ENCODE peak calls at places on chromosomes 3 and 15, in five cellular contexts. P, Z, E, M and S are unnamed samples.

GRCh38 chr3:108133858-108134554 is 43.2 kb upstream of the CD47 start:
- DNase-seq in P (no peak), Z (no peak), E (no peak), M (no peak), S (no peak)

GRCh38 chr15:67821784-67822451 is 3.4 kb upstream of the SKOR1 start:
- DNase-seq in P (no peak), Z (no peak), E (peak; percentile 74), M (no peak), S (no peak)

GRCh38 chr3:99781761-99782160 is 35.9 kb upstream of the CMSS1 start:
- DNase-seq in P (no peak), Z (no peak), E (no peak), M (no peak), S (no peak)

GRCh38 chr15:29952245-29952644 is 130.0 kb upstream of the TJP1 start:
- DNase-seq in P (no peak), Z (no peak), E (peak; percentile 30), M (no peak), S (no peak)

GRCh38 chr15:77784361-77785292 is 151.9 kb upstream of the LINGO1 start:
- DNase-seq in P (peak; percentile 14), Z (peak; percentile 72), E (peak; percentile 62), M (no peak), S (peak; percentile 81)

GRCh38 chr3:19598870-19599269 is 335.1 kb downstream of the EFHB start:
- DNase-seq in P (no peak), Z (no peak), E (no peak), M (peak; percentile 38), S (no peak)

GRCh38 chr3:156211583-156211982 is 91.2 kb downstream of the KCNAB1 start:
- DNase-seq in P (no peak), Z (no peak), E (no peak), M (no peak), S (no peak)

GRCh38 chr15:51861557-51862350 is 32.3 kb downstream of the TMOD3 start:
- DNase-seq in P (no peak), Z (no peak), E (no peak), M (no peak), S (no peak)

GRCh38 chr3:1232276-1232675 is 139.5 kb downstream of the CNTN6 start:
- DNase-seq in P (no peak), Z (no peak), E (no peak), M (no peak), S (no peak)

GRCh38 chr15:51969728-51970127 is 1.9 kb downstream of the LEO1 start:
- DNase-seq in P (no peak), Z (no peak), E (no peak), M (no peak), S (no peak)

GRCh38 chr15:61633951-61634350 is 404.8 kb upstream of the RORA start:
- DNase-seq in P (no peak), Z (no peak), E (no peak), M (no peak), S (no peak)

GRCh38 chr3:106534206-106534605 is 665.4 kb upstream of the CBLB start:
- DNase-seq in P (no peak), Z (no peak), E (no peak), M (no peak), S (no peak)

GRCh38 chr15:43527802-43528541 is 10.6 kb downstream of the MAP1A start:
- DNase-seq in P (no peak), Z (peak; percentile 2), E (no peak), M (no peak), S (no peak)

GRCh38 chr3:134846943-134847342 is 51.9 kb downstream of the EPHB1 start:
- DNase-seq in P (peak; percentile 80), Z (no peak), E (no peak), M (no peak), S (no peak)

DNA sequence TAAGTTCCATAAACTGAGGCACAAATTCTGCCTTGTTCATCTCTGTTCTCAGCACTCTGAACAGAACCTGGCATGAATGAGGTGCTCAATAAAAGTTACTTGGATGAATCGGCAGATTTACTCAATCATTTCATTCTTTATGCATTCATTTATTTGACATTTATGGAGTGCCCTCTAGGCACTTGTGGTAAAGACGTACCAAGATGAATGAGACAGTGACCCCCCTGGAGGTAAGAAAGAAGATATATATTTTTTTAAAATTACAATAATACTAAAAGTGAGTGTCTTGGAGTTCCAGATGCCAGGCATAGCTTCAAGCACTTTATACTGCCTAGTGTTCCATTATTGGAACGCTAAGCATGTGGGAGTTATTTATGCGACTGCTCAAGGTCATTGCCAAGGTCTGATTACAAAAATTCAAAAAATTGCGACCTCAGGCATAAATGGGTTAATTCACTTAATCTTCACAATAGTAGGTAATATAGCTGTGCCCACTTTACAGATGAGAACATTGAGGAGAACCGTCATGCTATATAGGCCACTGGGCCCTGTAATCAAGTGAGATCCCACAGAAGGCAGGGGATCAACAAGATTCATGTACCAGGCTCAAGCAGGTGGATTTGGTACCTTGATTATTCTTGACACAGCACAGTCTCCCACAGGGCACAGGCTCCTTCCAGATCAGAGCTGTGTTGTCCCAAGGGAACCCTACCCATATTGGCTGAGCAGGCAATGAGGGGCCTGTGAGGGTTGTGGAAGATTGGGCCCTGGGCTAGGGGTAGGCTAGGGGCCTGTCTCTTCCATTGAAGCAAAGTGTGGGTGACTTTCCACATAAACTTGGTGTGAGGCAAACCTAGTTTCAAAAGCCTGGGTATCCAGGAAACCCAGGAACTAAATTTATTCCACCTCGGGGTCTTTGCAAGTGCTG is 10.7 kb downstream of the XIRP1 start:
- DNase-seq in P (no peak), Z (no peak), E (no peak), M (no peak), S (no peak)
- TF ChIP-seq FOXM1 in P (no peak), Z (no peak), E (no peak), M (no peak), S (no peak)

DNA sequence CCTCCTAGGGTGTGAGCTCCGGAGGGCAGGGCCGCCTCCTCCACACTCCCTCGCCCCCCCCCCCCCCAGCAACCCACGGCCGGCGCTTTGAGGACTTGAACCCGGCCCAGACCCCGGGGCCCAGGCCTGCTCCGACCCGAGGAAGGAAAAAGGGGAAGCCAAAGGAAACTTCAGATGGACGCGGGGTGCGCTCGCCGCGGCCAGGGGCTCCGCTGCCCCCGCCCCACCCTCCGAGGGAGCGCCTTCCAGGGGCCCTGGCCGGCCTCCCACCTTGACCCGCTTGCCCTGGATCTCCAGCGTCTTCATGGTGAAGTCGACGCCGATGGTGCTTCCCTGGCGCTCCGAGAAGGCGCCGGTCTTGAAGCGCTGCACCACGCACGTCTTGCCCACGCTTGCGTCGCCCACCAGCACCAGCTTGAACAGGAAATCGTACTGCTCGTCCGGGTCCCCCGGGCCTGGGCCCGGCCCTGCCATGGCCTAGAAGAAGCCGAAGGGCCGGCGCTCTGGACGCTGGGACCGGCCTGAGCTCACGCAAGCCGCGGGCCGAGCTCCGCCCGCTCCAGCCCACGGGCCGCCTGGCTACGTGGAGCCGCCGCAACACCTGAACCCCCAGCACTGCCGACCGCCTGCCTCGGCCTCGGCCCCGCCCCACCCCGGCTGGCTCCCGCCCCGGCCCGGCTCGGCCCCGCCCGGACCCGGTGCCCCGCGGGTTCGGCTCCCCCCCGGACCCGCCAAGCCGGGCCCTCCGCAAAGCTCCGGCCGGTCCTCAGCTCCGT is 400 bp downstream of the RAB43 start:
- DNase-seq in P (no peak), Z (no peak), E (peak; percentile 61), M (no peak), S (no peak)
- TF ChIP-seq FOXM1 in P (no peak), Z (no peak), E (no peak), M (no peak), S (no peak)

DNA sequence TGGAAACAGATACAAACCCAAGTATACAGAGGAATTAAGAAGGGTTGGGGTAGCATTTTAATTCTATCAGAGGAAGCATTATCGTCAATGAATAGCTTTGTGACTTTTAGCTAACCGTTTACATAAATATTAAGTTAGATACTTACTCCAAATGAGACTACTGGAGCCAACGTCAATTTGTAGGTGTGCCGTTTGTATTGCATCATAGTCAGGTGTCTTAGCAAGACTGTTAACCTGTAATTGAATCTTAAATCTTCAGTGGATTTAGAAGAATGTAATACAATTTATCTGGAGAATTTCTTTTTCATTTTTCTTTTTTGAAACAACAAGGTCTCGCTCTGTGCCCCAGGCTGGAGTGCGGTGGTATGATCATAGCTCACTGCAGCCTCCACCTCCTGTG is 55.1 kb downstream of the CRTC3 start:
- DNase-seq in P (no peak), Z (no peak), E (no peak), M (no peak), S (no peak)
- TF ChIP-seq FOXM1 in P (no peak), Z (no peak), E (no peak), M (no peak), S (no peak)

GRCh38 chr15:63509933-63510547 is 5.6 kb downstream of the USP3 start:
- DNase-seq in P (no peak), Z (no peak), E (no peak), M (no peak), S (no peak)
- TF ChIP-seq FOXM1 in P (no peak), Z (no peak), E (no peak), M (no peak), S (no peak)

GRCh38 chr15:28942046-28942445 is 56.3 kb downstream of the APBA2 start:
- DNase-seq in P (no peak), Z (no peak), E (no peak), M (no peak), S (no peak)
- TF ChIP-seq FOXM1 in P (no peak), Z (no peak), E (no peak), M (no peak), S (no peak)

DNA sequence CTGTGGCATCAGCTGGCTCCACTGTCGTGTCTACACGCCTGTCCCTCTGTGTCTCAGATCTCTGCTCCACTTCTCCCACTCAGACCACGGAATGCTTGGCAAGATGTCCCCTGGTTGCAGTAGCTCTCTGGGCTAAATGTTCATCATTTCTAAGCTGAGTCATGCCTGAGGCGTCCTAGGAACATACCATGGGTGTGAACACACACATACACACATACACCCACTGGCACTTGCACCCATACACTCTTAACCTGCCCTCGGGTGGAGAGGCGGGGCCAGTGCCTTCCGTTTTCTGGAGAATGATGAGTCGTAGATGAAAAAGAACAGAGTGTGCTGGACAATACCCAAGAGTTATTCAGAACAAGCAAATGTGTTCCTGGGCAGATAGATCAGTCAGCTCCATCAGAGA is 72.4 kb downstream of the SENP2 start:
- DNase-seq in P (peak; percentile 14), Z (no peak), E (no peak), M (no peak), S (no peak)
- TF ChIP-seq FOXM1 in P (no peak), Z (no peak), E (no peak), M (no peak), S (no peak)